ENCODE peak calls at places on chromosomes 2 and 18, in six cellular contexts. R is left ventricle myocardium superior; X is RWPE2; J is EH; S is astrocyte of the hippocampus; G is activated CD8-positive, alpha-beta memory T cell treated with anti-CD3 and anti-CD28 coated beads, Interleukin-2, amount 50 U/mL, for 4 hours. Q is an unnamed sample.

GRCh38 chr18:7568426-7568825 is 1.3 kb downstream of the PTPRM start:
- DNase-seq in R (peak), X (peak), J (peak), S (peak), G (no peak), Q (no peak)

GRCh38 chr2:124092685-124093084 is 67.6 kb downstream of the CNTNAP5 start:
- DNase-seq in R (no peak), X (no peak), J (no peak), S (no peak), G (no peak), Q (no peak)

GRCh38 chr2:242036653-242036950 is 167.1 kb downstream of the RTP5 start:
- DNase-seq in R (no peak), X (peak), J (no peak), S (no peak), G (no peak), Q (no peak)

GRCh38 chr2:19611491-19612332 is 253.3 kb upstream of the OSR1 start:
- DNase-seq in R (no peak), X (no peak), J (peak), S (peak), G (no peak), Q (no peak)

GRCh38 chr2:3470166-3470651 is 49.1 kb downstream of the ADI1 start:
- DNase-seq in R (peak), X (no peak), J (peak), S (peak), G (no peak), Q (peak)

GRCh38 chr2:112757265-112757664 is 7.1 kb downstream of the CKAP2L start:
- DNase-seq in R (no peak), X (no peak), J (peak), S (no peak), G (no peak), Q (no peak)

GRCh38 chr2:10283106-10284062 is 19.3 kb upstream of the HPCAL1 start:
- DNase-seq in R (no peak), X (no peak), J (peak), S (peak), G (no peak), Q (no peak)

GRCh38 chr2:158889135-158889853 is 79.1 kb upstream of the TANC1 start:
- DNase-seq in R (no peak), X (no peak), J (no peak), S (no peak), G (no peak), Q (no peak)

GRCh38 chr18:24631238-24632025 is 171.0 kb downstream of the HRH4 start:
- DNase-seq in R (peak), X (no peak), J (no peak), S (peak), G (no peak), Q (no peak)

GRCh38 chr2:196970089-196970488 is 43.6 kb upstream of the PGAP1 start:
- DNase-seq in R (no peak), X (no peak), J (no peak), S (no peak), G (no peak), Q (no peak)

GRCh38 chr2:105298017-105298416 is 31.5 kb downstream of the TGFBRAP1 start:
- DNase-seq in R (no peak), X (no peak), J (no peak), S (no peak), G (no peak), Q (no peak)

GRCh38 chr2:232537079-232537478 is 2.4 kb upstream of the CHRNG start:
- DNase-seq in R (peak), X (no peak), J (no peak), S (no peak), G (no peak), Q (no peak)

GRCh38 chr2:65586516-65586915 is 154.1 kb upstream of the SPRED2 start:
- DNase-seq in R (no peak), X (no peak), J (no peak), S (no peak), G (no peak), Q (no peak)

GRCh38 chr2:46010925-46011490 is 286.2 kb upstream of the EPAS1 start:
- DNase-seq in R (no peak), X (no peak), J (peak), S (peak), G (no peak), Q (no peak)

GRCh38 chr2:126506786-126507185 is 149.2 kb upstream of the GYPC start:
- DNase-seq in R (no peak), X (no peak), J (no peak), S (no peak), G (no peak), Q (no peak)

GRCh38 chr2:240391111-240392051 is 44.1 kb upstream of the GPC1 start:
- DNase-seq in R (peak), X (peak), J (no peak), S (no peak), G (no peak), Q (no peak)

GRCh38 chr2:181762000-181762399 is 81.7 kb upstream of the NEUROD1 start:
- DNase-seq in R (no peak), X (no peak), J (no peak), S (no peak), G (no peak), Q (no peak)

GRCh38 chr2:21162615-21162878 is 38.8 kb downstream of the TDRD15 start:
- DNase-seq in R (no peak), X (no peak), J (no peak), S (no peak), G (no peak), Q (no peak)